ENCODE peak calls at places on chromosome 15, in seven cellular contexts. K, S, E, Z, C, A and U are unnamed samples.

GRCh38 chr15:70853270-70853854 is 595 bp downstream of the LARP6 start:
- DNase-seq in K (peak), S (no peak), E (peak), Z (peak), C (peak), A (no peak), U (no peak)

GRCh38 chr15:82132742-82133141 is 86.9 kb upstream of the MEX3B start:
- DNase-seq in K (peak), S (no peak), E (peak), Z (no peak), C (no peak), A (no peak), U (no peak)

GRCh38 chr15:38084289-38084688 is 149.8 kb downstream of the TMCO5A start:
- DNase-seq in K (peak), S (no peak), E (peak), Z (no peak), C (no peak), A (no peak), U (no peak)

GRCh38 chr15:94856267-94856854 is 625.0 kb downstream of the MCTP2 start:
- DNase-seq in K (no peak), S (no peak), E (no peak), Z (no peak), C (no peak), A (no peak), U (no peak)

GRCh38 chr15:73268457-73268856 is 100.3 kb downstream of the HCN4 start:
- DNase-seq in K (no peak), S (no peak), E (no peak), Z (no peak), C (no peak), A (no peak), U (no peak)

GRCh38 chr15:28133281-28133680 is 34.2 kb upstream of the OCA2 start:
- DNase-seq in K (no peak), S (no peak), E (no peak), Z (no peak), C (no peak), A (no peak), U (no peak)

GRCh38 chr15:56805466-56806146 is 72.3 kb upstream of the ZNF280D start:
- DNase-seq in K (peak), S (no peak), E (peak), Z (no peak), C (no peak), A (peak), U (peak)

GRCh38 chr15:81221449-81221848 is 24.8 kb downstream of the IL16 start:
- DNase-seq in K (no peak), S (no peak), E (no peak), Z (no peak), C (no peak), A (no peak), U (no peak)

GRCh38 chr15:67510597-67511225 is 10.2 kb upstream of the C15orf61 start:
- DNase-seq in K (peak), S (no peak), E (peak), Z (no peak), C (no peak), A (no peak), U (no peak)

GRCh38 chr15:28021281-28022039 is 77.7 kb downstream of the OCA2 start:
- DNase-seq in K (peak), S (peak), E (no peak), Z (peak), C (peak), A (no peak), U (peak)

GRCh38 chr15:65730560-65731172 is 61.4 kb downstream of the DENND4A start:
- DNase-seq in K (no peak), S (no peak), E (no peak), Z (no peak), C (no peak), A (no peak), U (no peak)